ENCODE peak calls at places on chromosome 21, in four cellular contexts. A is BJ, T is fibroblast of lung, G is NB4. B is an unnamed sample.

GRCh38 chr21:15421521-15421920 is 308.3 kb upstream of the USP25 start:
- DNase-seq in A (no peak), T (peak), G (no peak), B (no peak)

GRCh38 chr21:29145354-29145782 is 14.9 kb downstream of the MAP3K7CL start:
- DNase-seq in A (peak), T (peak), G (no peak), B (no peak)

GRCh38 chr21:14382486-14382834 is 486 bp downstream of the HSPA13 start:
- DNase-seq in A (no peak), T (peak), G (no peak), B (peak)

GRCh38 chr21:28230559-28230958 is 762.1 kb downstream of the LTN1 start:
- DNase-seq in A (no peak), T (no peak), G (no peak), B (no peak)

GRCh38 chr21:16069713-16070112 is 339.9 kb downstream of the USP25 start:
- DNase-seq in A (no peak), T (peak), G (no peak), B (no peak)

GRCh38 chr21:14120091-14120734 is 90.5 kb downstream of the LIPI start:
- DNase-seq in A (no peak), T (no peak), G (peak), B (peak)

GRCh38 chr21:32334980-32335471 is 36.4 kb downstream of the MRAP start:
- DNase-seq in A (peak), T (peak), G (no peak), B (no peak)

GRCh38 chr21:15772654-15773053 is 42.9 kb downstream of the USP25 start:
- DNase-seq in A (no peak), T (peak), G (no peak), B (no peak)

GRCh38 chr21:28089599-28090421 is 902.9 kb downstream of the LTN1 start:
- DNase-seq in A (no peak), T (no peak), G (no peak), B (no peak)

GRCh38 chr21:32733356-32733755 is 5.5 kb upstream of the SYNJ1 start:
- DNase-seq in A (no peak), T (no peak), G (no peak), B (no peak)

GRCh38 chr21:28884481-28884880 is 108.2 kb downstream of the LTN1 start:
- DNase-seq in A (peak), T (peak), G (peak), B (no peak)

GRCh38 chr21:31283025-31283424 is 61.0 kb downstream of the TIAM1 start:
- DNase-seq in A (no peak), T (no peak), G (no peak), B (no peak)

DNA sequence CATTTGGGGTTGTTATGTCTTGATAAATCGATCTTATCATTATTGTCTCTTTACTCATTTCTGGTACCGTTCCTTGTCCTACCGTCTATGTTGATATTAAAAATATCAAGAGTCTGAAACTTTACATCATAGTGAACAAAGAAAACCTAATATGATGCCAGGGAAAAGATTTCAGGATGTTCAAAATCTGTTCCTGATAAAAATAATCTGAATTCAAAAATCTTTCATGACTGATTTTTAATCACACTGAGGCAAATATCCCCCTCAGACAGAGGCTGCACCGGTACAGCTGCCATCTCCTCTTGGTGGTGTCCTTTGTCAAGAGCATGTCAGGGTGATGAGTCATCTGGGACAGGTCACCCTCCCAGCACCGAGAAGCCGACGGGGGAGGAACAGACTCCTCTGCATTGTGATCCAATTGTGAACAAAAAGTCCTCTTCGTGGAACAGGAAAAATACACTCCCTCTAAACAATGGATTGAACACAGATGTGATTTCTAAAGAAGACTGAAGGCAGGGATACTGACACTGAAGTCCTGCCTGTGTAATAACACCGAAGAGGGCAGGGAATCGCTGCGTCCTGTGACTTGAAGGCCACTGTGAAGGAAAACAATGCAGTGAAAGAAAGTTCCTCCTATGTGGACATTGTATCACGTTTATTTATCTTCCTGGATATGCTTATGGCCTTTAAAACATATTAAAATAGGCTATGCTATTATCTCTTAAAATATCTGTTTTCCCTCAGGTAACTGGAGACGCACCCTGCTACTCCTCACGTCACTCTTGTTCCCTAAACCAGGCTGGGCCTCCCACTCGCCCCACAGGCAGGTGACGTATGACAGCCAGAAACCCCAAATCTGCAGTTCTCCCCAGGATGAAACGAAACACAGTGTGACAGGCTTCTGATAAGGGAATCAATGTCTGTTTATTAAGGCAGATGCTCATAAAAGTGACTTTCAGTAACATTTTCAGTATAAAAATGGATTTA is 4.3 kb upstream of the SPATC1L start:
- DNase-seq in A (no peak), T (peak), G (peak), B (peak)
- TF ChIP-seq CTCF in A (no peak), T (no peak), G (no peak), B (no peak)

DNA sequence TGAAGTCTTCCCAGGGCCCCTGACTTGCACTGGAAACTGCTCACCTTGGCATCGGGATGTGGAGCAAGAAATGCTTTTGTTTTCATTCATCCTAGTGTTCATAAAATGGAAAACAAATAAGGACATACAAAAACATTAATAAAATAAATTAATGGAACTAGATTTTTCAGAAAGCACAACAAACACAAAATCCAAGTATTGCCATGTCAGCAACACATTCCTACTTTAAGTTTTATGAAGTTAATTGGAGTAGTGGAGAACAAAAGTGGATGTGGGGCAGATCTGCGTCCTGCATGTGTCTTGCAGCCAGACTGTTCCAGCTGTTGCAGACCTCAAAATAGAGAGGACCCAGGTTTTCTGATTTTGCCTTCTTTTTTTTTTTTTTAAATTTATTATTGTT is 32.9 kb downstream of the PRMT2 start:
- DNase-seq in A (no peak), T (no peak), G (no peak), B (no peak)
- H3K4me3 ChIP-seq in A (peak), T (peak), G (peak), B (no peak)

DNA sequence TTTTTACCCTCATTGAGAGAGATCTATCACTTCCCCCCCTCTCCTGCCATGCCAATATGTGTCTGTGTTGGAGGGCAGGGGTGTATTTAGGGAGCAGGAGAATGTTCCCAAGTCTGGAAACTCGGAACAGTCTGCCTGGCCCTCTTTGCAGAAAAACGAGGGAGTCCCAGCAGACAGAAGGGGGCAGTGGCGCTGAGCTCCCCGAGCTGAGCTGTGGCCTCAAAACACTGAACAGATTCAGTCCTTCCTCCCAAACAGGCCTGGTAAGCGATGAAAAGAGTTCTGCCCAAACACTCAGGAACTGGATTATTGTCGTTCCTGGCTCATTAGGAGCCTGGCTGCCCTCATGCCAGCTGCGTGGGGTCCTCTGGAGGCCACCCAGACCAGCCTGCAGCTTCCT is 981 bp downstream of the CLDN14 start:
- DNase-seq in A (no peak), T (peak), G (no peak), B (no peak)
- TF ChIP-seq CTCF in A (peak), T (peak), G (peak), B (no peak)

GRCh38 chr21:41580758-41581554 is 73.0 kb upstream of the TMPRSS2 start:
- DNase-seq in A (no peak), T (no peak), G (no peak), B (peak)
- H3K4me3 ChIP-seq in A (no peak), T (no peak), G (no peak), B (no peak)

DNA sequence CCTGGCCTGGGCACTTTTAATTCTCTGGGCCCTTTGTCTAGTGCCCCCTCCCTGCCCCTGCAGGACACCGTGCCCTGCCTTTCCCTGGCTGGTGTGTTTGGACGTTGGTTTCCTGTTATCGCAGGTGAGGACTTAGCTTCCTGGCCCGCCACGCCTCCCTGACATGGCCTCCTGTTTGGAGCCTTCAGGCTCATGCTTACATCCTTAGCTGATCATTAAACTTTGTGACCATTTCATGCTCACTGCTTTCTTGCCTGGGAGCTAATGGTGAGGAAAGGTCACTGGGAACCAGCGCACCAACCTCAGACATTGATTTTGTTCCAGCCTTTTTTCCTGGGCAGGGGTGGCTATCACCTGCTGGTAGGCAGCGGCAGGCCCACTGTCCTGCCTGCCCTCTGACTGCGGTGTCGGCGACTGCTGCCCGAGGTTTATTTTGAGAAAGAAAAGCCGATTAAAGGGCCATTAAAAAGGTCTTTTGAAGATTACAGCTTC is 3.7 kb downstream of the PFKL start:
- DNase-seq in A (no peak), T (no peak), G (no peak), B (peak)
- TF ChIP-seq CTCF in A (no peak), T (no peak), G (no peak), B (no peak)